ENCODE peak calls at places on chromosomes 3 and 15, in five cellular contexts. One of them, this sample, is unnamed.

GRCh38 chr3:12901631-12902045 is 60.3 kb upstream of the RPL32 start:
- DNase-seq in epithelial cell of esophagus: no peak
- DNase-seq in astrocyte of the cerebellum: no peak
- DNase-seq in fibroblast of mammary gland: no peak
- DNase-seq in lower leg skin: no peak
- DNase-seq in this sample: no peak

GRCh38 chr3:127089487-127090145 is 103.3 kb upstream of the PRR23E start:
- DNase-seq in epithelial cell of esophagus: no peak
- DNase-seq in fibroblast of mammary gland: peak
- DNase-seq in astrocyte of the cerebellum: no peak
- DNase-seq in lower leg skin: no peak
- DNase-seq in this sample: peak

GRCh38 chr15:56460046-56460445 is 4.9 kb downstream of the MNS1 start:
- DNase-seq in fibroblast of mammary gland: no peak
- DNase-seq in lower leg skin: no peak
- DNase-seq in astrocyte of the cerebellum: no peak
- DNase-seq in epithelial cell of esophagus: no peak
- DNase-seq in this sample: no peak

GRCh38 chr3:125212096-125212508 is 446 bp downstream of the SLC12A8 start:
- DNase-seq in astrocyte of the cerebellum: no peak
- DNase-seq in epithelial cell of esophagus: no peak
- DNase-seq in lower leg skin: peak
- DNase-seq in fibroblast of mammary gland: no peak
- DNase-seq in this sample: no peak

GRCh38 chr3:41111011-41111410 is 88.3 kb upstream of the CTNNB1 start:
- DNase-seq in lower leg skin: no peak
- DNase-seq in fibroblast of mammary gland: no peak
- DNase-seq in astrocyte of the cerebellum: no peak
- DNase-seq in epithelial cell of esophagus: peak
- DNase-seq in this sample: no peak

GRCh38 chr15:72358121-72358520 is 17.7 kb downstream of the HEXA start:
- DNase-seq in astrocyte of the cerebellum: no peak
- DNase-seq in epithelial cell of esophagus: no peak
- DNase-seq in fibroblast of mammary gland: no peak
- DNase-seq in lower leg skin: no peak
- DNase-seq in this sample: no peak

GRCh38 chr3:149879872-149880271 is 66.9 kb downstream of the RNF13 start:
- DNase-seq in lower leg skin: peak
- DNase-seq in epithelial cell of esophagus: peak
- DNase-seq in astrocyte of the cerebellum: peak
- DNase-seq in fibroblast of mammary gland: peak
- DNase-seq in this sample: peak

GRCh38 chr3:187064210-187065115 is 74.8 kb downstream of the RPL39L start:
- DNase-seq in epithelial cell of esophagus: peak
- DNase-seq in fibroblast of mammary gland: peak
- DNase-seq in astrocyte of the cerebellum: no peak
- DNase-seq in lower leg skin: no peak
- DNase-seq in this sample: peak

GRCh38 chr15:96303503-96304054 is 26.9 kb upstream of the NR2F2 start:
- DNase-seq in astrocyte of the cerebellum: no peak
- DNase-seq in epithelial cell of esophagus: no peak
- DNase-seq in fibroblast of mammary gland: no peak
- DNase-seq in lower leg skin: no peak
- DNase-seq in this sample: no peak

GRCh38 chr3:184949570-184949969 is 137.6 kb downstream of the VPS8 start:
- DNase-seq in fibroblast of mammary gland: no peak
- DNase-seq in astrocyte of the cerebellum: no peak
- DNase-seq in epithelial cell of esophagus: no peak
- DNase-seq in lower leg skin: no peak
- DNase-seq in this sample: no peak

GRCh38 chr3:171811059-171811912 is 1.0 kb upstream of the PLD1 start:
- DNase-seq in lower leg skin: no peak
- DNase-seq in fibroblast of mammary gland: peak
- DNase-seq in epithelial cell of esophagus: peak
- DNase-seq in astrocyte of the cerebellum: no peak
- DNase-seq in this sample: peak

GRCh38 chr3:190847423-190847822 is 15.1 kb downstream of the GMNC start:
- DNase-seq in astrocyte of the cerebellum: no peak
- DNase-seq in lower leg skin: no peak
- DNase-seq in fibroblast of mammary gland: no peak
- DNase-seq in epithelial cell of esophagus: no peak
- DNase-seq in this sample: no peak

GRCh38 chr3:12318758-12319621 is 30.1 kb downstream of the PPARG start:
- DNase-seq in lower leg skin: no peak
- DNase-seq in fibroblast of mammary gland: peak
- DNase-seq in astrocyte of the cerebellum: no peak
- DNase-seq in epithelial cell of esophagus: no peak
- DNase-seq in this sample: peak

GRCh38 chr3:194369522-194370279 is at the start of gene LRRC15:
- DNase-seq in astrocyte of the cerebellum: no peak
- DNase-seq in lower leg skin: no peak
- DNase-seq in epithelial cell of esophagus: peak
- DNase-seq in fibroblast of mammary gland: peak
- DNase-seq in this sample: peak

GRCh38 chr15:70533931-70534742 is 229.2 kb downstream of the UACA start:
- DNase-seq in lower leg skin: no peak
- DNase-seq in fibroblast of mammary gland: no peak
- DNase-seq in epithelial cell of esophagus: no peak
- DNase-seq in astrocyte of the cerebellum: no peak
- DNase-seq in this sample: no peak

GRCh38 chr3:189685854-189686253 is 54.7 kb downstream of the TP63 start:
- DNase-seq in epithelial cell of esophagus: peak
- DNase-seq in lower leg skin: no peak
- DNase-seq in astrocyte of the cerebellum: peak
- DNase-seq in fibroblast of mammary gland: peak
- DNase-seq in this sample: peak

GRCh38 chr3:8621872-8622271 is 22.7 kb downstream of the SSUH2 start:
- DNase-seq in epithelial cell of esophagus: no peak
- DNase-seq in fibroblast of mammary gland: peak
- DNase-seq in lower leg skin: no peak
- DNase-seq in astrocyte of the cerebellum: peak
- DNase-seq in this sample: peak

GRCh38 chr3:190044142-190044541 is 76.6 kb downstream of the P3H2 start:
- DNase-seq in lower leg skin: no peak
- DNase-seq in fibroblast of mammary gland: peak
- DNase-seq in astrocyte of the cerebellum: no peak
- DNase-seq in epithelial cell of esophagus: peak
- DNase-seq in this sample: peak

GRCh38 chr15:64024172-64025050 is 21.9 kb downstream of the DAPK2 start:
- DNase-seq in astrocyte of the cerebellum: no peak
- DNase-seq in epithelial cell of esophagus: no peak
- DNase-seq in fibroblast of mammary gland: no peak
- DNase-seq in lower leg skin: no peak
- DNase-seq in this sample: peak

GRCh38 chr3:149657796-149658443 is at the start of gene WWTR1:
- DNase-seq in astrocyte of the cerebellum: peak
- DNase-seq in lower leg skin: peak
- DNase-seq in epithelial cell of esophagus: peak
- DNase-seq in fibroblast of mammary gland: peak
- DNase-seq in this sample: peak

GRCh38 chr3:71325715-71326114 is 257.8 kb downstream of the FOXP1 start:
- DNase-seq in fibroblast of mammary gland: no peak
- DNase-seq in epithelial cell of esophagus: no peak
- DNase-seq in astrocyte of the cerebellum: no peak
- DNase-seq in lower leg skin: no peak
- DNase-seq in this sample: no peak

GRCh38 chr15:40054056-40054745 is 15.2 kb upstream of the SRP14 start:
- DNase-seq in epithelial cell of esophagus: no peak
- DNase-seq in astrocyte of the cerebellum: no peak
- DNase-seq in lower leg skin: no peak
- DNase-seq in fibroblast of mammary gland: no peak
- DNase-seq in this sample: no peak

GRCh38 chr3:17233398-17233800 is 348.6 kb downstream of the PLCL2 start:
- DNase-seq in astrocyte of the cerebellum: peak
- DNase-seq in epithelial cell of esophagus: peak
- DNase-seq in lower leg skin: no peak
- DNase-seq in fibroblast of mammary gland: peak
- DNase-seq in this sample: peak

GRCh38 chr3:50127251-50127671 is 27.9 kb upstream of the SEMA3F start:
- DNase-seq in astrocyte of the cerebellum: no peak
- DNase-seq in fibroblast of mammary gland: no peak
- DNase-seq in epithelial cell of esophagus: no peak
- DNase-seq in lower leg skin: no peak
- DNase-seq in this sample: no peak

GRCh38 chr3:147945968-147946519 is 536.9 kb downstream of the ZIC1 start:
- DNase-seq in epithelial cell of esophagus: peak
- DNase-seq in lower leg skin: no peak
- DNase-seq in astrocyte of the cerebellum: peak
- DNase-seq in fibroblast of mammary gland: peak
- DNase-seq in this sample: peak

DNA sequence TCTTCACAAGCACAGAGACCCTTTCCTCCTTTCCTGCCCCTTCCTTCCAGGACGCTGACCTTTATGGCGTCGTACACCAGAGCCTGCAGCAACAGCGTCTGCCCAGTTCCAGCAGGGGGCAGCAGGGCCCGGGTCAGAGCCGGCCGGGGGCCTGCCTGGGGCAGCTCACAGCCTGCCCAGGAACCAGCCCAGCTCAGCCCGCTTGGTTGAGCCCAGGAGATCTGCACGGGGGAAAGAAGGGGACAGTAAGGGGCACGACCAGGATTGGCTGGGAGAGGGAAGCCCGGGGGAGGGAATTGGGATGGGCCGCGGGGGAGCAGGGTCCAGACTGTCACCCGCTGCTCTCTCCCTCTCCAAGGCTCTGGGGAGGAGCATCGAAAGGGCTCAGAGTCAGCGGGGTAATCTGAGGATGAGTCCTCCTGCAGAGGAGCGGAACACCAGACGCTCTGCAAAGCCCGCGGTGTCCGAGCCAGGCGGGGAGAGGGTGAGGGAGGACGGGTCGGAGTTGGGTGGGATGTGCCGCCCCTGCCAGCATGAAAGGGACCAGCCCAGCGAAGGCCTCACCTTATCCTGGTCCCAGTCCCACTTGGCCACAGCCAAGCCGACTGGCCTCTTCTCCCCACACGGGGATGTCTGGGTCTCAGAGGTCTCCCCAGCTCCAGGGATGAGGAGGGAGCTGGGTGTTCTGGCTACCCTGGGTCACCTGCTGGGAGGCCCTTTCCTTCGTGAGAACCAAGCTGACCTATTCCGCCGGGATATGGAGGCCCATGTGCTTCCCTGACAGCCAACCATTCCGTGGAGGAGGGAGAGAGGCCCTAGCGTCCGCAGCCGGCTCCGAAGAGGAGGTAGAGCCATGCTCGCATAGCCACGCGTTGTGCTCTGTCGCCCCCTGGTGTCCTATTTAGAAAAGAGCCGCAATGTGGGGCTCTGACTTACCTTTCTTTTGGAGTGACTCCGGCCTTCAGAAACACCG is 7.4 kb upstream of the IGDCC3 start:
- DNase-seq in astrocyte of the cerebellum: peak
- DNase-seq in epithelial cell of esophagus: peak
- DNase-seq in lower leg skin: peak
- DNase-seq in fibroblast of mammary gland: peak
- DNase-seq in this sample: peak
- H3K4me3 ChIP-seq in astrocyte of the cerebellum: no peak
- H3K4me3 ChIP-seq in epithelial cell of esophagus: peak
- H3K4me3 ChIP-seq in lower leg skin: no peak
- H3K4me3 ChIP-seq in fibroblast of mammary gland: no peak
- H3K4me3 ChIP-seq in this sample: peak

GRCh38 chr3:120182613-120183524 is 88.6 kb upstream of the GSK3B start:
- DNase-seq in fibroblast of mammary gland: peak
- DNase-seq in lower leg skin: no peak
- DNase-seq in epithelial cell of esophagus: peak
- DNase-seq in astrocyte of the cerebellum: peak
- DNase-seq in this sample: peak

GRCh38 chr3:120180731-120181412 is 86.6 kb upstream of the GSK3B start:
- DNase-seq in epithelial cell of esophagus: peak
- DNase-seq in lower leg skin: no peak
- DNase-seq in astrocyte of the cerebellum: no peak
- DNase-seq in fibroblast of mammary gland: no peak
- DNase-seq in this sample: no peak

GRCh38 chr3:120177907-120178306 is 83.7 kb upstream of the GSK3B start:
- DNase-seq in epithelial cell of esophagus: no peak
- DNase-seq in astrocyte of the cerebellum: no peak
- DNase-seq in lower leg skin: no peak
- DNase-seq in fibroblast of mammary gland: no peak
- DNase-seq in this sample: no peak

GRCh38 chr3:120177151-120177550 is 82.9 kb upstream of the GSK3B start:
- DNase-seq in fibroblast of mammary gland: peak
- DNase-seq in epithelial cell of esophagus: peak
- DNase-seq in lower leg skin: no peak
- DNase-seq in astrocyte of the cerebellum: peak
- DNase-seq in this sample: peak

DNA sequence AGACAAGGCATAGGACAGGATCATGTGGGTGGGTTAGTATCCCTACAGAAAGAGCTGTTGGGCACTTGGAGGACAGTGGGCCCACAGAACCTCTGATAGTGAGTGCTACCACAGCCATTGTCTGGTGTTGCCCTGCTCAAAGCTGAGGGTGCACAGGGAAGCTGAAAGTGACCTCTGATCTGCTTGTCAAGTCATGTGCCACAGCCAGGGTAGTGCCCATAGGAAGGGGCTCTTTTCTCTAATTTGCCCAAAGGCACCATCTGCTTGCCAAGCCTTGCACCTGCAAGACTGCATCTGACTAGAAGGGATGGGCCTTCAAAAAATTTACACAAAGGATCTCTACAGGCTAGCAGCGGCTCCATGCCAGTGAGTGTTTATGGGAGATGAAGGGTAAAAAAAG is 87.4 kb upstream of the GSK3B start:
- DNase-seq in astrocyte of the cerebellum: no peak
- DNase-seq in fibroblast of mammary gland: no peak
- DNase-seq in epithelial cell of esophagus: no peak
- DNase-seq in lower leg skin: no peak
- DNase-seq in this sample: no peak
- TF ChIP-seq CTCF in astrocyte of the cerebellum: no peak
- TF ChIP-seq CTCF in fibroblast of mammary gland: no peak
- TF ChIP-seq CTCF in epithelial cell of esophagus: peak
- TF ChIP-seq CTCF in lower leg skin: no peak
- TF ChIP-seq CTCF in this sample: peak

GRCh38 chr3:7204848-7205156 is 343.9 kb downstream of the GRM7 start:
- DNase-seq in astrocyte of the cerebellum: no peak
- DNase-seq in lower leg skin: no peak
- DNase-seq in epithelial cell of esophagus: no peak
- DNase-seq in fibroblast of mammary gland: no peak
- DNase-seq in this sample: no peak

GRCh38 chr3:7203969-7204847 is 343.3 kb downstream of the GRM7 start:
- DNase-seq in lower leg skin: no peak
- DNase-seq in epithelial cell of esophagus: no peak
- DNase-seq in astrocyte of the cerebellum: no peak
- DNase-seq in fibroblast of mammary gland: no peak
- DNase-seq in this sample: no peak

GRCh38 chr3:7207092-7207491 is 346.2 kb downstream of the GRM7 start:
- DNase-seq in lower leg skin: no peak
- DNase-seq in astrocyte of the cerebellum: no peak
- DNase-seq in epithelial cell of esophagus: no peak
- DNase-seq in fibroblast of mammary gland: no peak
- DNase-seq in this sample: no peak

GRCh38 chr3:7207928-7208327 is 347.0 kb downstream of the GRM7 start:
- DNase-seq in fibroblast of mammary gland: no peak
- DNase-seq in astrocyte of the cerebellum: no peak
- DNase-seq in lower leg skin: no peak
- DNase-seq in epithelial cell of esophagus: no peak
- DNase-seq in this sample: no peak

GRCh38 chr3:7205535-7206331 is 344.8 kb downstream of the GRM7 start:
- DNase-seq in astrocyte of the cerebellum: no peak
- DNase-seq in lower leg skin: no peak
- DNase-seq in fibroblast of mammary gland: no peak
- DNase-seq in epithelial cell of esophagus: no peak
- DNase-seq in this sample: no peak
- H3K4me3 ChIP-seq in astrocyte of the cerebellum: no peak
- H3K4me3 ChIP-seq in lower leg skin: no peak
- H3K4me3 ChIP-seq in fibroblast of mammary gland: no peak
- H3K4me3 ChIP-seq in epithelial cell of esophagus: no peak
- H3K4me3 ChIP-seq in this sample: no peak

GRCh38 chr3:192514754-192515660 is 212.3 kb downstream of the FGF12 start:
- DNase-seq in fibroblast of mammary gland: no peak
- DNase-seq in epithelial cell of esophagus: peak
- DNase-seq in astrocyte of the cerebellum: no peak
- DNase-seq in lower leg skin: peak
- DNase-seq in this sample: no peak
- TF ChIP-seq CTCF in fibroblast of mammary gland: no peak
- TF ChIP-seq CTCF in epithelial cell of esophagus: no peak
- TF ChIP-seq CTCF in astrocyte of the cerebellum: peak
- TF ChIP-seq CTCF in lower leg skin: no peak
- TF ChIP-seq CTCF in this sample: no peak

This sample was measured in choroid plexus epithelial cell.